ENCODE peak calls at places on chromosomes 6 and 20, in nine cellular contexts. W, A, L, P, E, Y, I, C and B are unnamed samples.

GRCh38 chr20:50244352-50245149 is 53.9 kb downstream of the CEBPB start:
- DNase-seq in A (no peak), W (no peak), Y (no peak), E (no peak), P (no peak), I (no peak), L (no peak), C (no peak), B (no peak)

GRCh38 chr6:158061709-158062461 is 80.2 kb downstream of the SYNJ2 start:
- DNase-seq in W (no peak), C (no peak), A (no peak), P (no peak), E (no peak), Y (no peak), L (no peak), I (peak; percentile 50), B (no peak)

GRCh38 chr6:109449789-109450673 is 5.5 kb downstream of the MICAL1 start:
- DNase-seq in A (no peak), L (no peak), W (no peak), I (no peak), P (no peak), C (no peak), Y (no peak), E (no peak), B (no peak)

GRCh38 chr6:35062676-35063574 is 78.2 kb downstream of the TCP11 start:
- DNase-seq in W (no peak), C (no peak), P (no peak), I (no peak), Y (no peak), A (no peak), L (peak; percentile 30), E (no peak), B (no peak)

GRCh38 chr6:109257494-109257893 is 124.8 kb downstream of the CD164 start:
- DNase-seq in E (no peak), I (no peak), C (no peak), L (no peak), W (no peak), A (no peak), P (no peak), Y (no peak), B (no peak)

GRCh38 chr20:46332373-46333135 is 24.3 kb upstream of the CDH22 start:
- DNase-seq in W (no peak), E (peak; percentile 83), L (no peak), A (no peak), C (no peak), Y (no peak), I (no peak), P (no peak), B (no peak)

GRCh38 chr6:128036808-128037570 is 136.1 kb upstream of the THEMIS start:
- DNase-seq in P (no peak), L (no peak), E (no peak), C (no peak), I (peak; percentile 15), Y (no peak), W (no peak), A (no peak), B (no peak)

GRCh38 chr6:109799664-109800063 is 108.6 kb downstream of the FIG4 start:
- DNase-seq in P (no peak), W (no peak), C (no peak), L (no peak), Y (no peak), A (no peak), I (no peak), E (no peak), B (no peak)

GRCh38 chr6:146041282-146041681 is 12.4 kb downstream of the GRM1 start:
- DNase-seq in L (no peak), W (no peak), Y (no peak), C (peak; percentile 44), P (peak; percentile 70), E (peak; percentile 70), I (peak; percentile 28), A (no peak), B (no peak)